ENCODE peak calls at places on chromosomes 3 and 15, in four cellular contexts. N is activated T-helper 1 cell treated with anti-CD3 and anti-CD28 coated beads, Interleukin-12 subunit alpha, Interleukin-12 subunit beta, Interleukin-2, Interleukin-4 antibody, amounts not matched to agents 30 ng/mL and 10 ng/mL and 1 ng/mL, durations not matched to agents 14 hours and 24 hours and 36 hours; J is iPS-NIHi11; Q is stimulated activated CD8-positive, alpha-beta memory T cell treated with anti-CD3 and anti-CD28 coated beads, Interleukin-2, amount 100 ng/mL, for 1 hour. V is an unnamed sample.

GRCh38 chr3:139312959-139313358 is 30.9 kb upstream of the MRPS22 start:
- DNase-seq in N (no peak), J (no peak), Q (no peak), V (no peak)

GRCh38 chr3:134374791-134375541 is 719 bp upstream of the AMOTL2 start:
- DNase-seq in N (no peak), J (peak; percentile 75), Q (no peak), V (no peak)

GRCh38 chr3:100556656-100557310 is 52.6 kb upstream of the ADGRG7 start:
- DNase-seq in N (no peak), J (no peak), Q (no peak), V (no peak)

GRCh38 chr3:123951522-123952447 is 9.2 kb downstream of the CCDC14 start:
- DNase-seq in N (no peak), J (no peak), Q (no peak), V (no peak)

GRCh38 chr15:71788646-71789579 is 21.4 kb upstream of the NR2E3 start:
- DNase-seq in N (no peak), J (no peak), Q (no peak), V (no peak)

GRCh38 chr3:107124885-107125284 is 252.4 kb upstream of the CCDC54 start:
- DNase-seq in N (no peak), J (no peak), Q (no peak), V (no peak)

GRCh38 chr3:157151151-157151550 is 8.8 kb downstream of the CCNL1 start:
- DNase-seq in N (no peak), J (no peak), Q (no peak), V (no peak)

GRCh38 chr15:96038650-96039049 is 291.9 kb upstream of the NR2F2 start:
- DNase-seq in N (no peak), J (no peak), Q (no peak), V (no peak)

GRCh38 chr3:5055352-5056004 is 66.6 kb upstream of the ARL8B start:
- DNase-seq in N (no peak), J (no peak), Q (no peak), V (no peak)

GRCh38 chr15:51281368-51281967 is 56.9 kb downstream of the CYP19A1 start:
- DNase-seq in N (no peak), J (peak; percentile 78), Q (no peak), V (no peak)

GRCh38 chr3:115819785-115820384 is 196.6 kb downstream of the GAP43 start:
- DNase-seq in N (peak; percentile 42), J (peak; percentile 70), Q (peak; percentile 2), V (peak; percentile 51)

GRCh38 chr3:63689285-63689684 is 36.8 kb downstream of the SNTN start:
- DNase-seq in N (no peak), J (no peak), Q (no peak), V (no peak)

GRCh38 chr3:124985358-124985757 is 50.8 kb upstream of the MUC13 start:
- DNase-seq in N (no peak), J (no peak), Q (no peak), V (no peak)

GRCh38 chr3:126056123-126056522 is 27.8 kb downstream of the SLC41A3 start:
- DNase-seq in N (no peak), J (no peak), Q (no peak), V (no peak)

GRCh38 chr15:35194296-35194695 is 109.2 kb upstream of the NANOGP8 start:
- DNase-seq in N (no peak), J (no peak), Q (no peak), V (no peak)

GRCh38 chr15:42456971-42457370 is 34.0 kb downstream of the ZNF106 start:
- DNase-seq in N (no peak), J (no peak), Q (no peak), V (no peak)

GRCh38 chr15:82113116-82113715 is 67.4 kb upstream of the MEX3B start:
- DNase-seq in N (no peak), J (no peak), Q (no peak), V (no peak)

GRCh38 chr3:192816274-192816853 is 89.0 kb upstream of the FGF12 start:
- DNase-seq in N (no peak), J (peak; percentile 31), Q (no peak), V (no peak)

GRCh38 chr3:56976666-56977560 is 83.6 kb upstream of the SPATA12 start:
- DNase-seq in N (no peak), J (no peak), Q (no peak), V (no peak)

GRCh38 chr15:26838742-26839460 is 28.0 kb upstream of the GABRA5 start:
- DNase-seq in N (no peak), J (peak; percentile 82), Q (no peak), V (no peak)

GRCh38 chr3:34178415-34178814 is 380.0 kb downstream of the PDCD6IP start:
- DNase-seq in N (no peak), J (no peak), Q (no peak), V (no peak)

GRCh38 chr3:50630916-50631315 is 14.0 kb downstream of the MAPKAPK3 start:
- DNase-seq in N (no peak), J (no peak), Q (no peak), V (no peak)

GRCh38 chr15:38254065-38254883 is 1.6 kb downstream of the SPRED1 start:
- DNase-seq in N (no peak), J (no peak), Q (no peak), V (no peak)

GRCh38 chr15:89498574-89498906 is 2.2 kb upstream of the RHCG start:
- DNase-seq in N (no peak), J (no peak), Q (no peak), V (no peak)

GRCh38 chr3:116647955-116648354 is 61.6 kb upstream of the TUSC7 start:
- DNase-seq in N (no peak), J (no peak), Q (no peak), V (no peak)

GRCh38 chr3:183427206-183428139 is 946 bp downstream of the MCF2L2 start:
- DNase-seq in N (no peak), J (peak; percentile 32), Q (no peak), V (no peak)

GRCh38 chr3:129316121-129317013 is 37.7 kb downstream of the HMCES start:
- DNase-seq in N (peak; percentile 88), J (peak; percentile 90), Q (peak; percentile 75), V (peak; percentile 89)

V was measured in activated T-helper 2 cell treated with anti-CD3 and anti-CD28 coated beads, Interferon-gamma antibody, Interleukin-2, Interleukin-4, amounts not matched to agents 10 μg/mL and 5 μg/mL and 100 μg/mL, durations not matched to agents 14 hours and 24 hours and 36 hours.